ENCODE peak calls at places on chromosomes 11 and 22, in eight cellular contexts. I, H, N, D, J, A, Y and L are unnamed samples.

GRCh38 chr11:73263640-73264039 is 8.5 kb upstream of the P2RY6 start:
- DNase-seq in H (no peak), D (no peak), A (no peak), N (no peak), Y (no peak), I (no peak), J (no peak), L (no peak)

GRCh38 chr11:30429550-30429949 is 106.6 kb downstream of the ARL14EP start:
- DNase-seq in I (no peak), D (no peak), N (no peak), A (no peak), H (no peak), J (no peak), Y (no peak), L (no peak)

GRCh38 chr11:82747471-82747870 is 13.8 kb upstream of the FAM181B start:
- DNase-seq in A (no peak), I (no peak), D (no peak), J (no peak), N (no peak), Y (no peak), H (no peak), L (no peak)

GRCh38 chr11:64146036-64146943 is 19.6 kb downstream of the MACROD1 start:
- DNase-seq in Y (no peak), J (no peak), D (peak), N (no peak), H (no peak), I (peak), A (no peak), L (peak)

GRCh38 chr11:41047229-41047628 is 412.2 kb downstream of the LRRC4C start:
- DNase-seq in I (no peak), Y (no peak), A (no peak), J (no peak), D (no peak), H (no peak), N (no peak), L (no peak)

GRCh38 chr11:112042161-112042960 is 17.2 kb downstream of the DLAT start:
- DNase-seq in I (peak), N (no peak), Y (no peak), A (no peak), H (no peak), J (no peak), D (no peak), L (peak)

GRCh38 chr11:40292636-40293585 is 1166.5 kb downstream of the LRRC4C start:
- DNase-seq in A (no peak), D (peak), H (no peak), I (peak), N (no peak), Y (peak), J (no peak), L (no peak)

GRCh38 chr11:75022289-75022688 is 33.6 kb downstream of the NEU3 start:
- DNase-seq in Y (no peak), J (no peak), H (no peak), I (no peak), D (no peak), N (no peak), A (no peak), L (no peak)

GRCh38 chr11:46343520-46343919 is 3.7 kb upstream of the DGKZ start:
- DNase-seq in J (no peak), H (no peak), A (no peak), D (no peak), I (no peak), Y (no peak), N (no peak), L (no peak)

GRCh38 chr11:46347637-46348311 is 511 bp downstream of the DGKZ start:
- DNase-seq in Y (peak), J (no peak), D (no peak), N (no peak), I (no peak), A (no peak), H (no peak), L (no peak)

GRCh38 chr11:46345881-46346484 is 1.3 kb upstream of the DGKZ start:
- DNase-seq in N (no peak), H (no peak), D (no peak), J (no peak), I (no peak), A (no peak), Y (no peak), L (no peak)

GRCh38 chr11:46346886-46347636 is at the start of gene DGKZ:
- DNase-seq in H (peak), D (peak), A (peak), I (peak), N (peak), Y (peak), J (peak), L (peak)

GRCh38 chr11:46345131-46345597 is 2.1 kb upstream of the DGKZ start:
- DNase-seq in D (no peak), J (no peak), I (no peak), Y (peak), A (no peak), H (no peak), N (peak), L (no peak)
- TF ChIP-seq CTCF in D (no peak), J (no peak), I (no peak), Y (peak), A (no peak), H (no peak), N (no peak), L (no peak)

DNA sequence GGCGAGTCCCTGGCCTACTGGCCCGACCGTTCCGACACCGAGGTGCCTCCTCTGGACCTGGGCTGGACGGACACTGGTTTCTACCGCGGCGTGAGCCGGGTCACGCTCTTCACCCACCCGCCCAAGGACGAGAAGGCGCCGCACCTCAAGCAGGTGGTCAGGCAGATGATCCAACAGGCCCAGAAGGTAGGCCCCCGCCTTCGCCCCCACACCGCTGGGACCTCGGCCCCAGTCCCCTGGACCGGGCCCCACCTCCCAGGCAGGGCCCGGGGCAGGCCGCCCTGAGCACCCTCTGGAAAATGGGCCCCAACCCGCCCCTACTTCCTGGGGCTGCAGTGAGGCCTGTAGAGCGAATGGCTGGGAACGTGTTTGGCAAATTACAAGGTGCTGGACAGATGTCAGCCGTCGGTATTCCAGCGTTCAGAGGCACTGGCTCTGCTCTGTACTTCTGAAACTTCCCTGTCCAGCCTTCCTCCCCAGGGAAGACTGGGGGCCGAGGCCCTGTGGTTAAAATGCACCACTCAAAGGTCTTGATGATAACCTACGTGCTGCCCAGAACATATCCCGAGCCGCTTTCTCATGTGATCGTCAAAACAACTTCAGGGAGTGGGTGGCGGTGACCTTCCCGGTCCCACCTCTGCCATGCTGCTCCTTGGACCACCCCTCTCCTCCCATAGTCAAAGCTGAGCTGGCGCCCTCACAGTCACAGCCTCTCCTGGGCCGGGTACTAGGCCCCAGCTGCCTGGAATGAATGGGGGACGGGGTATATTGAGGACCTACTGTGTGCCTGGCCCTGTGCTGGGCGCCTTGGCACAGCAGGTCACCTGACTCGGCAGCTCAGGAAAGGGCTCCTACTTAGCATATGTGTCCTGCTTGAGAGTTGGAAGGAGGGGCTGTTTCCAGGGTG is 845 bp downstream of the FAM83F start:
- DNase-seq in N (no peak), Y (no peak), D (no peak), A (no peak), J (no peak), I (no peak), H (no peak), L (no peak)
- H3K4me3 ChIP-seq in N (peak), Y (peak), D (no peak), A (no peak), J (peak), I (no peak), H (peak), L (no peak)

DNA sequence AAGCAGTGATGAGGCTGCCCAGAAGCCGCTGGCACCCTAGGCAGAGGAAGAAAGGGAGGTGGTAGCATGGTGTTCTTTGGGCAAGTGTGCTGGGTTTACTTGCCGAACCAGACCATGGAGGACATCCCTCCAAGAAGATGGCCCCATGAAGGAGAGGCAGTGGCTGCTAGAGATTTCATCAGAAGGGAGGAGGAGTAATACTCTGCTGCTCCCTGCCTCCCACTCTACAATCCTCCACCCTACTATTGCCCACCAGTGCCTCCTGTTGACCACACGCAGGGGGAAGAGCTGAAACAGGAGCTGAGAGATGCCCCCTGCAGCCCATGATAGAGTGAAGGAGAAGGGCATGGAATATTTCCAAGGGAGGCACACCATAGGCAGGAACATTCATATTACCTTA is 51.0 kb upstream of the PRSS23 start:
- DNase-seq in N (no peak), I (no peak), D (no peak), Y (no peak), H (no peak), A (no peak), J (no peak), L (no peak)
- TF ChIP-seq CTCF in N (no peak), I (peak), D (no peak), Y (no peak), H (no peak), A (no peak), J (no peak), L (peak)

GRCh38 chr11:119432484-119433368 is 9.8 kb upstream of the THY1 start:
- DNase-seq in I (peak), A (peak), D (no peak), Y (no peak), H (no peak), J (no peak), N (no peak), L (peak)
- H3K4me3 ChIP-seq in I (peak), A (no peak), D (no peak), Y (no peak), H (peak), J (peak), N (no peak), L (peak)

DNA sequence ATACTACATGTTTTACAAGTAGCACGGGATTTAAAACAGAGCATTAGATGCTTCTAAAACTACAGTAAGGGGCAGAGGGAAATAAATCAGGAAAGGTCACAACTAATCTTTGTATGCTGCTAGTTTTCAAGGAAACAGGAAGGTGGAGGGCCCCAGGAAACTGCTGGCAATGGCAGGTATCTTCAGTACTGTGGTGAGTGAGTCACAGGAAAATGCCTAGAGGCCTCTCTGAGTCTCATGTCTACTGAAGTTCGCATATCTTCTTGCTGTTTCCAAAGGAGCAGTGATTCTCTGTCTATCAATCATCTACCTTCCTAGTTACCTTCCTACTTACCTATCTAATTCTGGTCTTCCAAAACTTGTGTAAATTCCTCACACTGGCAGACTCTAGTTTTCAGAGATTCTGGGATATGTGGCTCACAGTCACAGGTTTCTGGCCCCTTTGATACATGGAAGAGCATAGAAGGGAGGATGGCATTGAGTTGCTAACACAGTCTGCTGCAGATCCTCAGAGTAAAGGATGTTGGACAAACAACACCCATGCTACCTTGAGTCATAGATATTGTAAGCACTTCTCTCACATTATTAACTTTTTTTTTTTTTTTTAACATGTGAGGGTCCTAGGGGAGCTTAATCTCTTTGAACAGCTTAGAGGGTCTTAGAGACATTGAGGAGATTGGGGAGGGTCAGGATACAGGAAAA is 58.8 kb upstream of the SYN3 start:
- DNase-seq in H (no peak), D (no peak), I (peak), N (no peak), Y (no peak), A (no peak), J (no peak), L (no peak)
- TF ChIP-seq CTCF in H (no peak), D (no peak), I (no peak), N (no peak), Y (no peak), A (no peak), J (no peak), L (no peak)

DNA sequence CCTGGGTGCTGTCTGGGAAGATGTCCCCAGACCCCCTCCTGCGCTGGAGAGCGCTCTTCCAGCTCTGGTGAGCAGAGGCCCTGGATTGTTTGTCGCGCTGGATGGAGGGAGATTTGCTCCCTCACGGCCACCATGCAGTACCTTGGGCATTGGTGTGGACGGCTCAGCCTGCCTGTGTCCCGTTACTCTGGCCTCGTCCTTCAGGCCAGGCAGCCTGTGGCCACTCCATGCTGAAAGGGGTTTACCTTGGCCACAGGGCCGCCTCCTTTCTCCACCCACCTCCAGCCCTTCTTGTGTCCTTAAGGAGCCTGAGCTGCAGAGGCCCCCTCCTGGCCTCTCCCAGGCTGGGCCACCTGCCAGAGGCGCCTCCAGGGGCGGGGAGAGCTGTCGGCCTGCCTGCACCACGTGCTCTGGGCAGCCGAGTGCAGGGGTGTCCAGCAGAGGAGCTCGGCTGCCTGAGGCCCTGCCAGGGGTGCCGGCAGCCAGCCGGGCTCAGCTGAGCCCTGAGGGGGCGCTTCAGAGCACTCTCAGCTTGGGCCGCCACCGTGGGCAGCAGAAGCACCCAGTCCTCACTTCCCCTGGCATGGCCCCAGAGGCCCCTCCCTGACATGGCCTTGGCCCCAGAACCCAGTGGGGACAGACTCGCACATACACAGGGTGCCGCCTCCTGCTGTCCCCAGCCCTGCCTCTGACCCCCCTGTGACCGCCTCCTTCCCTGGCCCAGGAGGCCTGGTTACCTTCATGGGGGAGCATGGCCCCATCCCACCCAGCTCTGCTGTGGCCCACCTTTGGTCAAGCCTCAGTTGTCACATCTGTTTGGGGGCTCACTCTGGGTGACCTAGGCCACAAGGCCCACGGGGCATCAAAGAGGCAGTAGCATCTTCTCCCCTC is 3.4 kb downstream of the CCND1 start:
- DNase-seq in H (peak), D (peak), J (peak), A (peak), N (peak), I (peak), Y (peak), L (peak)
- H3K4me3 ChIP-seq in H (peak), D (peak), J (peak), A (no peak), N (peak), I (peak), Y (peak), L (peak)

GRCh38 chr11:77473801-77474508 is at the start of gene PAK1:
- DNase-seq in A (peak), Y (peak), I (peak), N (peak), J (peak), H (peak), D (peak), L (peak)
- TF ChIP-seq CTCF in A (no peak), Y (peak), I (no peak), N (no peak), J (no peak), H (no peak), D (peak), L (no peak)